ENCODE peak calls at places on chromosomes 4 and X, in nine cellular contexts. Q, C, F, O, X, J, B, Y and R are unnamed samples.

GRCh38 chr4:71406459-71406963 is 67.7 kb downstream of the SLC4A4 start:
- DNase-seq in Q (no peak), C (no peak), F (no peak), O (no peak), X (peak), J (no peak), B (no peak), Y (no peak), R (no peak)

GRCh38 chr4:7183780-7184460 is 8.4 kb upstream of the SORCS2 start:
- DNase-seq in Q (no peak), C (no peak), F (no peak), O (no peak), X (no peak), J (no peak), B (no peak), Y (no peak), R (no peak)

GRCh38 chr4:186781032-186781917 is 57.6 kb upstream of the FAT1 start:
- DNase-seq in Q (no peak), C (no peak), F (peak), O (no peak), X (peak), J (no peak), B (no peak), Y (no peak), R (peak)

GRCh38 chr4:70700712-70701111 is 12.4 kb downstream of the UTP3 start:
- DNase-seq in Q (no peak), C (no peak), F (no peak), O (no peak), X (no peak), J (no peak), B (no peak), Y (no peak), R (no peak)

GRCh38 chr4:17276821-17277220 is 235.1 kb downstream of the QDPR start:
- DNase-seq in Q (peak), C (peak), F (peak), O (no peak), X (peak), J (no peak), B (no peak), Y (no peak), R (no peak)

GRCh38 chr4:41160010-41160789 is 54.1 kb downstream of the APBB2 start:
- DNase-seq in Q (no peak), C (no peak), F (peak), O (no peak), X (peak), J (no peak), B (no peak), Y (no peak), R (peak)

GRCh38 chr4:164373021-164373420 is 380.9 kb upstream of the SMIM31 start:
- DNase-seq in Q (no peak), C (no peak), F (no peak), O (no peak), X (no peak), J (no peak), B (no peak), Y (no peak), R (no peak)

GRCh38 chrX:151488677-151489076 is 74.8 kb upstream of the PASD1 start:
- DNase-seq in Q (no peak), C (no peak), F (peak), O (peak), X (no peak), J (peak), B (no peak), Y (peak), R (peak)

GRCh38 chr4:53924333-53925049 is 139.9 kb downstream of the CHIC2 start:
- DNase-seq in Q (no peak), C (no peak), F (no peak), O (no peak), X (no peak), J (no peak), B (no peak), Y (no peak), R (no peak)

GRCh38 chr4:100257567-100257966 is 67.3 kb upstream of the DDIT4L start:
- DNase-seq in Q (no peak), C (no peak), F (peak), O (no peak), X (peak), J (no peak), B (no peak), Y (no peak), R (peak)

GRCh38 chr4:43331226-43332078 is 438.9 kb downstream of the GRXCR1 start:
- DNase-seq in Q (no peak), C (no peak), F (no peak), O (no peak), X (peak), J (no peak), B (no peak), Y (no peak), R (peak)

GRCh38 chr4:79893441-79893840 is 179.6 kb downstream of the ANTXR2 start:
- DNase-seq in Q (no peak), C (no peak), F (no peak), O (no peak), X (no peak), J (no peak), B (no peak), Y (no peak), R (no peak)

GRCh38 chr4:138050601-138051000 is 191.5 kb downstream of the SLC7A11 start:
- DNase-seq in Q (no peak), C (no peak), F (no peak), O (no peak), X (no peak), J (no peak), B (no peak), Y (no peak), R (no peak)